ENCODE peak calls at places on chromosome 2, in eight cellular contexts. One of them, this sample, is unnamed.

GRCh38 chr2:209977386-209978239 is 24.8 kb upstream of the RPE start:
- DNase-seq in NCI-H345: peak
- DNase-seq in lung: no peak
- DNase-seq in sigmoid colon: no peak
- DNase-seq in RPMI7951: peak
- DNase-seq in MM.1S: peak
- DNase-seq in hepatocyte: peak
- DNase-seq in NCI-H1092: no peak
- DNase-seq in this sample: peak

GRCh38 chr2:226443112-226443511 is 356.5 kb downstream of the IRS1 start:
- DNase-seq in NCI-H1092: no peak
- DNase-seq in RPMI7951: no peak
- DNase-seq in MM.1S: no peak
- DNase-seq in hepatocyte: no peak
- DNase-seq in lung: no peak
- DNase-seq in sigmoid colon: no peak
- DNase-seq in NCI-H345: no peak
- DNase-seq in this sample: no peak

GRCh38 chr2:164388511-164388910 is 232.8 kb downstream of the GRB14 start:
- DNase-seq in NCI-H345: no peak
- DNase-seq in sigmoid colon: no peak
- DNase-seq in lung: no peak
- DNase-seq in hepatocyte: peak
- DNase-seq in MM.1S: peak
- DNase-seq in RPMI7951: peak
- DNase-seq in NCI-H1092: no peak
- DNase-seq in this sample: peak

GRCh38 chr2:68368657-68369339 is 3.7 kb downstream of the PLEK start:
- DNase-seq in RPMI7951: peak
- DNase-seq in MM.1S: no peak
- DNase-seq in hepatocyte: peak
- DNase-seq in sigmoid colon: no peak
- DNase-seq in NCI-H345: no peak
- DNase-seq in lung: no peak
- DNase-seq in NCI-H1092: no peak
- DNase-seq in this sample: no peak

GRCh38 chr2:75224636-75225094 is 25.3 kb upstream of the TACR1 start:
- DNase-seq in NCI-H1092: no peak
- DNase-seq in hepatocyte: no peak
- DNase-seq in sigmoid colon: no peak
- DNase-seq in MM.1S: no peak
- DNase-seq in lung: no peak
- DNase-seq in NCI-H345: peak
- DNase-seq in RPMI7951: peak
- DNase-seq in this sample: no peak

GRCh38 chr2:206981739-206982336 is 42.5 kb downstream of the CPO start:
- DNase-seq in MM.1S: peak
- DNase-seq in NCI-H345: peak
- DNase-seq in NCI-H1092: peak
- DNase-seq in sigmoid colon: peak
- DNase-seq in RPMI7951: peak
- DNase-seq in hepatocyte: peak
- DNase-seq in lung: peak
- DNase-seq in this sample: peak

GRCh38 chr2:236947294-236947693 is 138.4 kb upstream of the COPS8 start:
- DNase-seq in hepatocyte: no peak
- DNase-seq in lung: peak
- DNase-seq in MM.1S: no peak
- DNase-seq in NCI-H1092: no peak
- DNase-seq in sigmoid colon: no peak
- DNase-seq in NCI-H345: no peak
- DNase-seq in RPMI7951: no peak
- DNase-seq in this sample: no peak

GRCh38 chr2:40123746-40124145 is 328.1 kb downstream of the SLC8A1 start:
- DNase-seq in NCI-H1092: no peak
- DNase-seq in sigmoid colon: no peak
- DNase-seq in lung: no peak
- DNase-seq in RPMI7951: no peak
- DNase-seq in hepatocyte: no peak
- DNase-seq in MM.1S: no peak
- DNase-seq in NCI-H345: no peak
- DNase-seq in this sample: no peak

GRCh38 chr2:161138429-161138828 is 21.8 kb upstream of the TANK start:
- DNase-seq in RPMI7951: no peak
- DNase-seq in NCI-H345: no peak
- DNase-seq in hepatocyte: no peak
- DNase-seq in sigmoid colon: no peak
- DNase-seq in NCI-H1092: no peak
- DNase-seq in lung: no peak
- DNase-seq in MM.1S: no peak
- DNase-seq in this sample: no peak

GRCh38 chr2:190443778-190444481 is 35.8 kb downstream of the MFSD6 start:
- DNase-seq in hepatocyte: peak
- DNase-seq in MM.1S: no peak
- DNase-seq in NCI-H345: no peak
- DNase-seq in RPMI7951: peak
- DNase-seq in NCI-H1092: no peak
- DNase-seq in sigmoid colon: no peak
- DNase-seq in lung: no peak
- DNase-seq in this sample: no peak

GRCh38 chr2:238187618-238188548 is 15.6 kb downstream of the ILKAP start:
- DNase-seq in NCI-H1092: no peak
- DNase-seq in NCI-H345: no peak
- DNase-seq in RPMI7951: no peak
- DNase-seq in lung: no peak
- DNase-seq in sigmoid colon: no peak
- DNase-seq in hepatocyte: no peak
- DNase-seq in MM.1S: no peak
- DNase-seq in this sample: no peak

GRCh38 chr2:2564300-2565085 is 233.4 kb upstream of the MYT1L start:
- DNase-seq in lung: no peak
- DNase-seq in MM.1S: no peak
- DNase-seq in NCI-H345: no peak
- DNase-seq in RPMI7951: no peak
- DNase-seq in sigmoid colon: no peak
- DNase-seq in hepatocyte: no peak
- DNase-seq in NCI-H1092: peak
- DNase-seq in this sample: no peak

GRCh38 chr2:37588316-37588777 is 83.1 kb downstream of the CDC42EP3 start:
- DNase-seq in sigmoid colon: no peak
- DNase-seq in NCI-H1092: no peak
- DNase-seq in MM.1S: no peak
- DNase-seq in NCI-H345: peak
- DNase-seq in RPMI7951: peak
- DNase-seq in lung: no peak
- DNase-seq in hepatocyte: no peak
- DNase-seq in this sample: no peak

GRCh38 chr2:45337396-45337795 is 273.7 kb downstream of the SRBD1 start:
- DNase-seq in MM.1S: no peak
- DNase-seq in lung: no peak
- DNase-seq in RPMI7951: no peak
- DNase-seq in NCI-H1092: no peak
- DNase-seq in sigmoid colon: no peak
- DNase-seq in NCI-H345: no peak
- DNase-seq in hepatocyte: no peak
- DNase-seq in this sample: no peak